ENCODE peak calls at places on chromosomes 6 and 20, in seven cellular contexts. U is astrocyte of the cerebellum, Y is A172, Q is renal cortical epithelial cell, W is NCI-H1417 treated with DMSO at 0.1 percent for 48 hours, P is hepatocyte, E is aorta. X is an unnamed sample.
A peak's percentile ranks its signal among the peaks of the same experiment; 100 is the strongest.

GRCh38 chr20:16313917-16314316 is 259.3 kb downstream of the KIF16B start:
- DNase-seq in U (no peak), Y (no peak), Q (no peak), W (no peak), P (no peak), E (no peak), X (no peak)

GRCh38 chr20:10635476-10636208 is 38.2 kb downstream of the JAG1 start:
- DNase-seq in U (no peak), Y (no peak), Q (no peak), W (no peak), P (no peak), E (no peak), X (no peak)

GRCh38 chr6:43481591-43482242 is 4.3 kb downstream of the TJAP1 start:
- DNase-seq in U (no peak), Y (no peak), Q (peak; percentile 77), W (no peak), P (no peak), E (no peak), X (no peak)

GRCh38 chr20:59246691-59247090 is 53.7 kb upstream of the EDN3 start:
- DNase-seq in U (no peak), Y (no peak), Q (no peak), W (no peak), P (no peak), E (no peak), X (no peak)

GRCh38 chr6:15577550-15578171 is 85.2 kb downstream of the DTNBP1 start:
- DNase-seq in U (no peak), Y (peak; percentile 2), Q (no peak), W (no peak), P (no peak), E (no peak), X (no peak)

GRCh38 chr6:17035257-17035757 is 66.5 kb upstream of the STMND1 start:
- DNase-seq in U (no peak), Y (no peak), Q (peak; percentile 79), W (no peak), P (peak; percentile 62), E (no peak), X (peak; percentile 51)

GRCh38 chr6:63598251-63599036 is 26.2 kb downstream of the LOC128125822 start:
- DNase-seq in U (no peak), Y (peak; percentile 47), Q (peak; percentile 42), W (peak; percentile 33), P (peak; percentile 84), E (peak; percentile 72), X (peak; percentile 62)

GRCh38 chr6:124676033-124676432 is 286.2 kb upstream of the RNF217 start:
- DNase-seq in U (peak; percentile 56), Y (peak; percentile 57), Q (no peak), W (no peak), P (no peak), E (no peak), X (no peak)

GRCh38 chr20:56693217-56693616 is 64.1 kb downstream of the TFAP2C start:
- DNase-seq in U (no peak), Y (no peak), Q (no peak), W (no peak), P (no peak), E (no peak), X (no peak)

GRCh38 chr6:126063512-126064146 is 77.3 kb downstream of the TRMT11 start:
- DNase-seq in U (peak; percentile 5), Y (peak; percentile 32), Q (no peak), W (no peak), P (peak; percentile 51), E (no peak), X (no peak)

GRCh38 chr6:15264902-15265761 is 19.3 kb downstream of the JARID2 start:
- DNase-seq in U (peak; percentile 79), Y (no peak), Q (no peak), W (no peak), P (no peak), E (no peak), X (no peak)

GRCh38 chr20:44080646-44081267 is 106.2 kb downstream of the JPH2 start:
- DNase-seq in U (peak; percentile 68), Y (peak; percentile 75), Q (peak; percentile 63), W (peak; percentile 77), P (peak; percentile 84), E (peak; percentile 70), X (peak; percentile 15)

GRCh38 chr6:88586371-88587157 is 376.9 kb downstream of the RNGTT start:
- DNase-seq in U (peak; percentile 11), Y (no peak), Q (peak; percentile 24), W (no peak), P (no peak), E (peak; percentile 80), X (no peak)

GRCh38 chr6:29011276-29011734 is 6.2 kb upstream of the ZNF311 start:
- DNase-seq in U (peak; percentile 28), Y (peak; percentile 44), Q (peak; percentile 27), W (no peak), P (peak; percentile 68), E (peak; percentile 59), X (no peak)

GRCh38 chr6:684831-685636 is 7.9 kb downstream of the EXOC2 start:
- DNase-seq in U (no peak), Y (no peak), Q (peak; percentile 27), W (no peak), P (no peak), E (no peak), X (no peak)